ENCODE peak calls at places on chromosomes 16 and 17, in eight cellular contexts. Y, J, M, S, Z, V, E and L are unnamed samples. For H3K36me3, the result is how much of the 10 kb centered on the place peaks cover.

GRCh38 chr16:27230562-27230991 is 27.3 kb downstream of the KDM8 start:
- DNase-seq in Y (no peak), M (no peak), V (peak), J (peak), Z (no peak), E (peak), S (no peak), L (no peak)

GRCh38 chr17:3851461-3852100 is 5.5 kb upstream of the NCBP3 start:
- DNase-seq in J (peak), E (no peak), Y (no peak), V (no peak), S (peak), Z (no peak), M (no peak), L (no peak)

GRCh38 chr16:3879258-3879886 is 1.1 kb downstream of the CREBBP start:
- DNase-seq in J (peak), Z (peak), Y (peak), V (peak), M (no peak), E (peak), S (no peak), L (peak)

GRCh38 chr16:82835487-82836160 is 208.9 kb downstream of the CDH13 start:
- DNase-seq in Z (peak), V (no peak), J (no peak), E (no peak), S (no peak), M (no peak), Y (no peak), L (peak)

GRCh38 chr16:49075709-49076108 is 205.9 kb downstream of the CBLN1 start:
- DNase-seq in M (no peak), Z (no peak), E (no peak), V (no peak), Y (no peak), S (no peak), J (no peak), L (no peak)

GRCh38 chr16:1310832-1311200 is 1.4 kb downstream of the UBE2I start:
- DNase-seq in S (peak), E (no peak), J (no peak), Y (no peak), M (no peak), Z (no peak), V (peak), L (no peak)

GRCh38 chr17:57649731-57650484 is 95.2 kb downstream of the CCDC182 start:
- DNase-seq in E (no peak), J (no peak), Y (no peak), M (peak), Z (no peak), S (peak), V (no peak), L (peak)

GRCh38 chr17:17411692-17412091 is 65.1 kb upstream of the MED9 start:
- DNase-seq in S (no peak), Z (no peak), E (no peak), Y (no peak), V (no peak), J (no peak), M (no peak), L (no peak)

GRCh38 chr16:89670496-89671431 is 13.1 kb downstream of the SPATA33 start:
- DNase-seq in Z (no peak), J (no peak), M (peak), V (no peak), Y (no peak), S (peak), E (no peak), L (no peak)

GRCh38 chr17:81453712-81454111 is 58.5 kb downstream of the BAHCC1 start:
- DNase-seq in Z (no peak), Y (no peak), J (no peak), V (no peak), S (no peak), M (no peak), E (no peak), L (no peak)

GRCh38 chr16:49492090-49492801 is 118.6 kb downstream of the C16orf78 start:
- DNase-seq in M (no peak), J (peak), E (peak), V (peak), Y (peak), Z (peak), S (peak), L (peak)

GRCh38 chr16:67967956-67968439 is 439 bp downstream of the SLC12A4 start:
- DNase-seq in J (peak), Y (peak), M (peak), Z (peak), E (no peak), V (peak), S (peak), L (peak)

GRCh38 chr17:64682261-64683181 is 20.4 kb upstream of the SMURF2 start:
- DNase-seq in E (no peak), M (peak), S (peak), Y (no peak), V (no peak), Z (no peak), J (no peak), L (no peak)

GRCh38 chr16:4882261-4882632 is 35.0 kb downstream of the UBN1 start:
- DNase-seq in M (peak), V (no peak), Z (no peak), S (peak), E (no peak), Y (peak), J (no peak), L (no peak)

GRCh38 chr16:58266336-58266735 is 28.5 kb downstream of the PRSS54 start:
- DNase-seq in J (no peak), M (no peak), E (no peak), Z (no peak), Y (no peak), V (no peak), S (no peak), L (no peak)

GRCh38 chr17:65594585-65594940 is 33.1 kb upstream of the AXIN2 start:
- DNase-seq in M (peak), S (no peak), V (no peak), Z (no peak), Y (no peak), E (no peak), J (no peak), L (peak)

GRCh38 chr17:28953444-28954118 is 2.3 kb upstream of the PHF12 start:
- DNase-seq in Y (peak), S (no peak), M (no peak), J (peak), Z (peak), V (peak), E (peak), L (peak)

GRCh38 chr16:83969771-83970429 is 1.9 kb downstream of the NECAB2 start:
- DNase-seq in S (peak), E (no peak), M (no peak), Z (no peak), V (no peak), Y (no peak), J (peak), L (no peak)

GRCh38 chr16:66824006-66824405 is 6.8 kb downstream of the NAE1 start:
- DNase-seq in S (no peak), Z (no peak), J (no peak), E (no peak), V (no peak), Y (no peak), M (peak), L (no peak)
- H3K36me3 ChIP-seq in S (under half), Z (half or more), J (under half), E (under half), V (under half), Y (under half), M (under half), L (half or more)

GRCh38 chr17:48358203-48358602 is 71.8 kb downstream of the SKAP1 start:
- DNase-seq in J (no peak), M (no peak), Z (no peak), V (no peak), E (no peak), Y (no peak), S (no peak), L (no peak)
- H3K4me3 ChIP-seq in J (no peak), M (no peak), Z (no peak), V (no peak), E (no peak), Y (no peak), S (no peak), L (no peak)

DNA sequence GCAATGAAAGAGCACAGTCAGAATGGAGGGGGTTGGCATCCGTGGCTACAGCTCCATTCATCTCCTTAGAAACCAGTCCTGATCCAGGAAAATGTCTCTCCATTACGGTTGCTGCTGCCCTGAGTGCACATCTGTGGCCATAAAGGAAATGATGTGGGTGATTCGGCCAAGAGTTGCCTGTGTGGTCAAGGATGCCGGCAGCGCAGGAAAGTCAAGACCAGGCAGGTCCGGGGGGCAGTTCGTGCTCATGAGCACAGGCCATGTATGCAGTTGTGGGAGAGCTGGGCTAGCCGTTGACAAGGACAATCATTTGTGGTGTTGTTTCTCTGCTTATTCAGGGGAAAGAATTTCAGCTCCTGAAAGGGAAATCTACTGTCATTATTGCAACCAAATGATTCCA is 6.0 kb downstream of the XAF1 start:
- DNase-seq in M (no peak), Y (no peak), Z (no peak), V (no peak), E (no peak), J (no peak), S (no peak), L (no peak)
- H3K36me3 ChIP-seq in M (under half), Y (under half), Z (under half), V (under half), E (half or more), J (under half), S (under half), L (under half)

GRCh38 chr17:41785876-41786226 is 660 bp downstream of the JUP start:
- DNase-seq in V (peak), M (no peak), S (peak), Z (peak), E (no peak), Y (no peak), J (no peak), L (peak)

GRCh38 chr17:41785091-41785875 is 1.2 kb downstream of the JUP start:
- DNase-seq in E (no peak), J (no peak), M (no peak), S (peak), V (no peak), Z (peak), Y (peak), L (peak)

GRCh38 chr17:41786227-41787020 is at the start of gene JUP:
- DNase-seq in Y (peak), S (peak), E (peak), J (peak), M (peak), Z (peak), V (peak), L (peak)

GRCh38 chr17:41782142-41782541 is 4.4 kb downstream of the JUP start:
- DNase-seq in J (no peak), Z (no peak), Y (peak), E (no peak), M (no peak), V (peak), S (peak), L (no peak)

GRCh38 chr17:41784207-41784744 is 2.2 kb downstream of the JUP start:
- DNase-seq in J (no peak), Z (peak), S (peak), Y (peak), V (peak), M (peak), E (no peak), L (peak)
- H3K4me3 ChIP-seq in J (no peak), Z (peak), S (no peak), Y (peak), V (peak), M (no peak), E (no peak), L (peak)

DNA sequence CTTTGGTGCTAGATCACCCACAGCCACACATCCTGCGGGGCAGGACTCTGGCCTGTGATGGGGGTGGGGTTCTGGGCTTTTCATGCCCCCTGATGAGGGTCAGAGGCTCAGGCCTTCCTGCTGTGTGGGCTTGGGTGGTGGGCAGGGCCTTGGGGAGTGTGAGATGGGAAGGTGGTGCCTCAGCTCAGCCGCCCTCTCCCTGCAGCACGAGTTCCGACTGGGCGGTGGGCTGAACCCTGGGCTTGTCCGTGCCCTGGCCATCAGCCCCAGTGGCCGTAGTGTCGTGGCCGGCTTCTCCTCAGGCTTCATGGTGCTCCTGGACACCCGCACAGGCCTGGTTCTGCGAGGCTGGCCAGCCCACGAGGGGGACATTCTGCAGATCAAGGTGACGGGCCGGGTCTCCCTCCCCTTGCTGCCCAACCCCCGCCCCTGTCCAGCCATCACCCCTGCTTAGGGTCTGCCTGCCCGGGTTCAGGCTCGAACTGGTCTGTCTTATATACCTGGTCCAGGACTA is 6.8 kb upstream of the SERPINF2 start:
- DNase-seq in M (no peak), Z (no peak), S (no peak), V (no peak), Y (no peak), J (no peak), E (no peak), L (no peak)
- H3K36me3 ChIP-seq in M (under half), Z (under half), S (under half), V (under half), Y (under half), J (under half), E (under half), L (under half)